ENCODE peak calls at places on chromosomes 11 and 22, in nine cellular contexts. Z is left ventricle myocardium inferior; T is CD8-positive, alpha-beta memory T cell; C is RWPE2; A is kidney; Y is neuronal stem cell; X is psoas muscle; O is SJSA1; M is PC-3. L is an unnamed sample.
A peak's percentile ranks its signal among the peaks of the same experiment; 100 is the strongest.

GRCh38 chr22:44741929-44742328 is 10.4 kb upstream of the ARHGAP8 start:
- DNase-seq in Z (no peak), T (no peak), C (no peak), A (no peak), Y (no peak), X (no peak), O (no peak), M (no peak), L (no peak)

GRCh38 chr11:114440971-114441810 is 1.9 kb downstream of the REXO2 start:
- DNase-seq in Z (no peak), T (no peak), C (no peak), A (no peak), Y (no peak), X (no peak), O (no peak), M (peak; percentile 36), L (no peak)

GRCh38 chr11:10625982-10626311 is 57.5 kb upstream of the LYVE1 start:
- DNase-seq in Z (no peak), T (no peak), C (no peak), A (no peak), Y (no peak), X (no peak), O (no peak), M (no peak), L (no peak)

GRCh38 chr22:31206896-31207687 is 5.0 kb upstream of the LIMK2 start:
- DNase-seq in Z (peak; percentile 57), T (no peak), C (no peak), A (no peak), Y (no peak), X (peak; percentile 79), O (no peak), M (peak; percentile 83), L (peak; percentile 54)

GRCh38 chr22:39579909-39580571 is 9.5 kb downstream of the CACNA1I start:
- DNase-seq in Z (no peak), T (no peak), C (no peak), A (no peak), Y (no peak), X (no peak), O (no peak), M (no peak), L (no peak)

GRCh38 chr11:44950036-44950624 is 553 bp downstream of the TP53I11 start:
- DNase-seq in Z (no peak), T (peak; percentile 12), C (no peak), A (no peak), Y (peak; percentile 62), X (peak; percentile 71), O (peak; percentile 67), M (no peak), L (no peak)

GRCh38 chr11:85517272-85517671 is 109.9 kb downstream of the DLG2 start:
- DNase-seq in Z (no peak), T (no peak), C (no peak), A (no peak), Y (no peak), X (no peak), O (no peak), M (no peak), L (no peak)

GRCh38 chr22:39721456-39722325 is 151.1 kb downstream of the CACNA1I start:
- DNase-seq in Z (no peak), T (no peak), C (peak; percentile 18), A (no peak), Y (no peak), X (no peak), O (no peak), M (no peak), L (no peak)

GRCh38 chr11:80846442-80846841 is 1405.6 kb upstream of the TENM4 start:
- DNase-seq in Z (no peak), T (no peak), C (no peak), A (no peak), Y (no peak), X (no peak), O (no peak), M (no peak), L (no peak)

GRCh38 chr11:67504950-67505561 is at the start of gene PITPNM1:
- DNase-seq in Z (peak; percentile 86), T (peak; percentile 62), C (peak; percentile 70), A (peak; percentile 94), Y (peak; percentile 66), X (peak; percentile 79), O (peak; percentile 66), M (peak; percentile 84), L (no peak)

GRCh38 chr22:47811971-47812370 is 1049.5 kb downstream of the TBC1D22A start:
- DNase-seq in Z (no peak), T (no peak), C (no peak), A (no peak), Y (no peak), X (no peak), O (peak; percentile 17), M (no peak), L (no peak)

GRCh38 chr11:119589011-119589410 is 140.0 kb downstream of the NECTIN1 start:
- DNase-seq in Z (no peak), T (no peak), C (no peak), A (no peak), Y (no peak), X (no peak), O (no peak), M (no peak), L (no peak)

GRCh38 chr22:45201678-45202332 is 38.1 kb downstream of the NUP50 start:
- DNase-seq in Z (no peak), T (no peak), C (no peak), A (no peak), Y (no peak), X (peak; percentile 35), O (peak; percentile 97), M (peak; percentile 89), L (no peak)

GRCh38 chr11:47987781-47988180 is 7.4 kb downstream of the PTPRJ start:
- DNase-seq in Z (no peak), T (no peak), C (no peak), A (no peak), Y (no peak), X (no peak), O (no peak), M (no peak), L (no peak)

GRCh38 chr11:118524757-118525465 is 2.4 kb upstream of the TTC36 start:
- DNase-seq in Z (no peak), T (no peak), C (no peak), A (no peak), Y (no peak), X (no peak), O (no peak), M (no peak), L (no peak)

GRCh38 chr11:65842144-65842543 is 8.4 kb downstream of the SNX32 start:
- DNase-seq in Z (no peak), T (no peak), C (no peak), A (no peak), Y (no peak), X (no peak), O (no peak), M (no peak), L (no peak)
- H3K27ac ChIP-seq in Z (no peak overlapping the region), T (no peak overlapping the region), C (no peak overlapping the region), A (no peak overlapping the region), Y (no peak overlapping the region), X (no peak overlapping the region), O (no peak overlapping the region), M (no peak overlapping the region), L (no peak overlapping the region)

GRCh38 chr22:50192825-50193204 is 7.1 kb downstream of the TRABD start:
- DNase-seq in Z (no peak), T (peak; percentile 30), C (no peak), A (peak; percentile 77), Y (no peak), X (no peak), O (no peak), M (no peak), L (no peak)
- H3K4me1 ChIP-seq in Z (peaks cover 36% of the 10 kb centered on the region), T (peaks cover 51% of the 10 kb centered on the region), C (peaks cover 21% of the 10 kb centered on the region), A (peaks cover 18% of the 10 kb centered on the region), Y (peaks cover 4% of the 10 kb centered on the region), X (peaks cover 13% of the 10 kb centered on the region), O (peaks cover 27% of the 10 kb centered on the region), M (peaks cover 37% of the 10 kb centered on the region), L (peaks cover 28% of the 10 kb centered on the region)

DNA sequence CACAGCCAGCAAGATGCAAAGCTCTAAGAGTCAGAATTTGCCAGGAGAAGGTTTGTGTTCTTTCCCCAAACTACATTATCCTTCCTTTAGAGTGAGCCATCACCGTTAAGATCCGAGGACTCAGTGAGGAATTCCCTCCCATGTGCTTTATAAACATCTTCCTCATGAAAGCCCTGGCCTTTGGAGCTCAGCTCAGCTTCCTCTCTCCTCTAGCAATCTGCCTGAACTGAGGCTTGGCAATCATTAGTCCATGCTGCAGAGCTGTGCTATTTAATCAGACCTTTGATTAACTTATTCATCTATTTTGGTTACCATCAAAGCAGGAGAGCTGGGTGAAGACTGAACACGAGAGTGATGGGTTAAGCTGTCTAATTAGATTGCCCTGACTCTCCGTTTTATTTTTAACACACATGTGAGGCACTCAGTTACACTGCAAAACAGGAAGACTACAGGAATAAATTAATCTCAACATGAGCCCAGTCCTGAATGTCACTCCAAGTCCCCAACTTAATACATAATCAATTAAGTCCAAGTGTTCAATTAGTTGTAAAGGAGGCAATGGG is 351.3 kb downstream of the LARGE1 start:
- DNase-seq in Z (no peak), T (no peak), C (no peak), A (no peak), Y (no peak), X (no peak), O (no peak), M (no peak), L (no peak)
- H3K27ac ChIP-seq in Z (peak overlapping the region; percentile 66), T (no peak overlapping the region), C (no peak overlapping the region), A (peak overlapping the region; percentile 71), Y (no peak overlapping the region), X (no peak overlapping the region), O (no peak overlapping the region), M (no peak overlapping the region), L (no peak overlapping the region)

GRCh38 chr11:46294365-46295309 is 17.2 kb downstream of the CREB3L1 start:
- DNase-seq in Z (no peak), T (no peak), C (no peak), A (peak; percentile 77), Y (peak; percentile 70), X (peak; percentile 38), O (peak; percentile 97), M (peak; percentile 58), L (no peak)

GRCh38 chr11:46295312-46295995 is 18.0 kb downstream of the CREB3L1 start:
- DNase-seq in Z (peak; percentile 81), T (peak; percentile 53), C (peak; percentile 86), A (peak; percentile 93), Y (peak; percentile 73), X (peak; percentile 89), O (peak; percentile 87), M (no peak), L (no peak)

GRCh38 chr11:46296520-46297448 is 19.3 kb downstream of the CREB3L1 start:
- DNase-seq in Z (peak; percentile 57), T (no peak), C (no peak), A (peak; percentile 68), Y (peak; percentile 74), X (peak; percentile 65), O (peak; percentile 96), M (peak; percentile 19), L (no peak)

GRCh38 chr11:46293616-46294015 is 16.2 kb downstream of the CREB3L1 start:
- DNase-seq in Z (no peak), T (no peak), C (no peak), A (peak; percentile 16), Y (no peak), X (no peak), O (peak; percentile 85), M (peak; percentile 47), L (no peak)

DNA sequence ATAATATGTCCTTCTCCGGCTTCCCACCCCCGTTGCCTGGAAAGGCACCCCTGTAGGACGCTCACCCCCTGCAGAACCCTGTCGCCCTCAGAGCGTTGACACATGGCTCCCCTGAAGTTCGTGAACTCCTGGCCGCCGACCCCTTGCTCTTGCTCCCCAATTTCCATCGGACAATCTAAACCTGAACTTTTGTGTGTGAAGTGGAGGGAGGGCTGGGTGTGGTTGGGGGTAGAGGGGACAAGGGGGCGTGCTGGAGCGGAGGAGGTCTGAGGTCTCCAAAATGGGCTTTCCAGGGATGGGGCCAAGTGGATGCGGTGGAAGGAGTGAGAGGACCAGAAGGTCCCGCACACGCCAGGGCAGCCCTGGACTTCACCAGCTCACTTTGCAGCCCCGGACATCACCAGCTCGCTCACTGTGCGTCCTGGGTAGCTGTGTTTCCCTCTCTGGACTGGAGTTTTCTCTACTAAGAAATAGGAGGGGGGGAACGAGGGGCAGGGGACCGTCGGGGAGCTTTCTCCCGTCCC is 18.6 kb downstream of the CREB3L1 start:
- DNase-seq in Z (no peak), T (no peak), C (no peak), A (peak; percentile 67), Y (no peak), X (no peak), O (no peak), M (no peak), L (no peak)
- H3K4me1 ChIP-seq in Z (peaks cover 46% of the 10 kb centered on the region), T (peaks cover 9% of the 10 kb centered on the region), C (peaks cover 23% of the 10 kb centered on the region), A (peaks cover 9% of the 10 kb centered on the region), Y (peaks cover 37% of the 10 kb centered on the region), X (peaks cover 12% of the 10 kb centered on the region), O (peaks cover 92% of the 10 kb centered on the region), M (peaks cover 55% of the 10 kb centered on the region), L (peaks cover 19% of the 10 kb centered on the region)